ENCODE peak calls at places on chromosomes 16 and 17, in four cellular contexts. R, X, V and P are unnamed samples.

GRCh38 chr16:49542391-49542891 is 168.8 kb downstream of the C16orf78 start:
- DNase-seq in R (no peak), X (no peak), V (no peak), P (no peak)

GRCh38 chr16:27617678-27618077 is 67.7 kb downstream of the KATNIP start:
- DNase-seq in R (no peak), X (no peak), V (no peak), P (no peak)

GRCh38 chr17:73214008-73214407 is 21.2 kb downstream of the COG1 start:
- DNase-seq in R (no peak), X (no peak), V (no peak), P (no peak)

GRCh38 chr17:62627219-62627903 is at the start of gene MRC2:
- DNase-seq in R (peak), X (peak), V (no peak), P (peak)

GRCh38 chr16:88387177-88387576 is 4.4 kb downstream of the ZNF469 start:
- DNase-seq in R (no peak), X (peak), V (no peak), P (no peak)

GRCh38 chr16:3696425-3697218 is 20.7 kb downstream of the TRAP1 start:
- DNase-seq in R (no peak), X (peak), V (no peak), P (no peak)

GRCh38 chr16:46772463-46772862 is 24.3 kb upstream of the MYLK3 start:
- DNase-seq in R (no peak), X (no peak), V (no peak), P (no peak)

GRCh38 chr17:76650505-76650904 is 6.9 kb upstream of the ST6GALNAC1 start:
- DNase-seq in R (no peak), X (no peak), V (no peak), P (no peak)

GRCh38 chr17:83200746-83201145 is 121.3 kb downstream of the METRNL start:
- DNase-seq in R (no peak), X (no peak), V (no peak), P (no peak)

GRCh38 chr17:9987779-9988585 is 82.9 kb upstream of the RCVRN start:
- DNase-seq in R (peak), X (peak), V (no peak), P (peak)

GRCh38 chr17:39706383-39706782 is 6.5 kb downstream of the ERBB2 start:
- DNase-seq in R (no peak), X (no peak), V (no peak), P (no peak)

GRCh38 chr17:49890077-49890821 is 42.4 kb upstream of the TAC4 start:
- DNase-seq in R (no peak), X (no peak), V (no peak), P (no peak)

GRCh38 chr17:49850772-49851386 is 3.0 kb upstream of the TAC4 start:
- DNase-seq in R (no peak), X (no peak), V (no peak), P (no peak)

GRCh38 chr17:45306623-45307022 is 10.2 kb downstream of the MAP3K14 start:
- DNase-seq in R (no peak), X (no peak), V (no peak), P (no peak)

GRCh38 chr17:72733619-72734282 is 358.7 kb downstream of the SLC39A11 start:
- DNase-seq in R (peak), X (no peak), V (no peak), P (no peak)

GRCh38 chr17:4676777-4677176 is 27.2 kb downstream of the PELP1 start:
- DNase-seq in R (no peak), X (no peak), V (no peak), P (no peak)

GRCh38 chr16:7512503-7512902 is 179.9 kb downstream of the RBFOX1 start:
- DNase-seq in R (no peak), X (no peak), V (no peak), P (no peak)

GRCh38 chr16:4415538-4416199 is 727 bp downstream of the CORO7 start:
- DNase-seq in R (no peak), X (peak), V (no peak), P (peak)

GRCh38 chr17:1144139-1144538 is 35.6 kb downstream of the ABR start:
- DNase-seq in R (no peak), X (no peak), V (no peak), P (no peak)

GRCh38 chr17:40355804-40356758 is 8.5 kb downstream of the GJD3 start:
- DNase-seq in R (no peak), X (no peak), V (no peak), P (no peak)

GRCh38 chr17:43456661-43457361 is 27.0 kb upstream of the DHX8 start:
- DNase-seq in R (no peak), X (no peak), V (no peak), P (peak)

GRCh38 chr17:55158439-55158838 is 106.3 kb upstream of the HLF start:
- DNase-seq in R (no peak), X (no peak), V (no peak), P (no peak)

GRCh38 chr16:50050802-50051201 is 15.0 kb upstream of the HEATR3 start:
- DNase-seq in R (no peak), X (no peak), V (no peak), P (no peak)

GRCh38 chr16:3020247-3020603 is at the start of gene TNFRSF12A:
- DNase-seq in R (peak), X (peak), V (no peak), P (no peak)

GRCh38 chr17:34071891-34072420 is 183.1 kb upstream of the CCL2 start:
- DNase-seq in R (no peak), X (no peak), V (no peak), P (no peak)

GRCh38 chr17:9298135-9298534 is 276.8 kb downstream of the NTN1 start:
- DNase-seq in R (no peak), X (no peak), V (no peak), P (no peak)

GRCh38 chr16:8481810-8482209 is 108.5 kb downstream of the TMEM114 start:
- DNase-seq in R (no peak), X (no peak), V (no peak), P (no peak)

GRCh38 chr17:17028059-17028877 is 14.0 kb upstream of the MPRIP start:
- DNase-seq in R (no peak), X (peak), V (no peak), P (no peak)

GRCh38 chr17:73013299-73013698 is 79.2 kb downstream of the SLC39A11 start:
- DNase-seq in R (no peak), X (no peak), V (no peak), P (peak)

GRCh38 chr17:78716814-78717393 is 65.2 kb downstream of the CYTH1 start:
- DNase-seq in R (no peak), X (no peak), V (no peak), P (no peak)

GRCh38 chr17:53792997-53793396 is 29.7 kb upstream of the KIF2B start:
- DNase-seq in R (no peak), X (no peak), V (no peak), P (no peak)

GRCh38 chr17:66474810-66475497 is 172.5 kb downstream of the PRKCA start:
- DNase-seq in R (no peak), X (no peak), V (no peak), P (no peak)

GRCh38 chr17:3529817-3530741 is 27.5 kb downstream of the TRPV3 start:
- DNase-seq in R (no peak), X (no peak), V (no peak), P (no peak)

GRCh38 chr17:55212880-55213279 is 51.9 kb upstream of the HLF start:
- DNase-seq in R (no peak), X (no peak), V (no peak), P (no peak)

GRCh38 chr16:50259334-50260205 is 6.8 kb upstream of the ADCY7 start:
- DNase-seq in R (no peak), X (no peak), V (no peak), P (no peak)

GRCh38 chr16:19844945-19845641 is 39.6 kb downstream of the GPRC5B start:
- DNase-seq in R (no peak), X (no peak), V (no peak), P (no peak)

GRCh38 chr16:84259691-84260090 is 19.9 kb upstream of the KCNG4 start:
- DNase-seq in R (no peak), X (no peak), V (no peak), P (no peak)

GRCh38 chr16:82345318-82345717 is 175.3 kb upstream of the MPHOSPH6 start:
- DNase-seq in R (no peak), X (no peak), V (no peak), P (no peak)

GRCh38 chr17:34797724-34798123 is 163.5 kb downstream of the CCT6B start:
- DNase-seq in R (no peak), X (peak), V (no peak), P (peak)

GRCh38 chr17:74952431-74953128 is 16.9 kb downstream of the OTOP3 start:
- DNase-seq in R (no peak), X (no peak), V (no peak), P (no peak)

GRCh38 chr17:74956093-74956492 is 16.5 kb downstream of the HID1 start:
- DNase-seq in R (no peak), X (no peak), V (no peak), P (no peak)

GRCh38 chr17:74953129-74953687 is 17.5 kb downstream of the OTOP3 start:
- DNase-seq in R (no peak), X (no peak), V (no peak), P (no peak)

GRCh38 chr17:74954665-74955421 is 17.7 kb downstream of the HID1 start:
- DNase-seq in R (no peak), X (no peak), V (no peak), P (peak)

DNA sequence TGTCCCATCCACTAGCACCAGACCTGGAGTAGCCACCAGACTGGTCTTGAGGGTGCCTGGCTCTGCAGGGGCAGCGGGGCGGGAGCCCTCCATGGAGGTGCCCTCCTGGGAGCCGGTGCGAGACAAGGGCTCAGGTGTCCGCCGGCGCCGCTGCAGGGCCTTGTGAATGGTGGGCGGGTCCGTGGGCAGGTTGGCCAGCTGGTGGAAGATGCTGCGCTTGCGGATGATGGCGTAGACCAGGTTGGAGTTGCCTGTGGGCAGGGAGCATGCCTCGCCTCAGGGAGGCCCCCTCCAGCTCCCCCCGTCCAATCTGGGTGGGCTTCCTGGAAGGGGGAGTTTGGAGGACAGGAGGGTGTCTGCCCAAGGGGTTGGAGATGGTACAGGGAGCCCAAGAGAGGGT is 18.4 kb downstream of the OTOP3 start:
- DNase-seq in R (no peak), X (no peak), V (no peak), P (no peak)
- TF ChIP-seq SPI1 in R (no peak), X (no peak), V (no peak), P (no peak)

GRCh38 chr16:180921-181667 is 835 bp downstream of the HBQ1 start:
- DNase-seq in R (peak), X (peak), V (peak), P (peak)
- TF ChIP-seq POLR2AphosphoS5 in R (no peak), X (no peak), V (no peak), P (peak)

DNA sequence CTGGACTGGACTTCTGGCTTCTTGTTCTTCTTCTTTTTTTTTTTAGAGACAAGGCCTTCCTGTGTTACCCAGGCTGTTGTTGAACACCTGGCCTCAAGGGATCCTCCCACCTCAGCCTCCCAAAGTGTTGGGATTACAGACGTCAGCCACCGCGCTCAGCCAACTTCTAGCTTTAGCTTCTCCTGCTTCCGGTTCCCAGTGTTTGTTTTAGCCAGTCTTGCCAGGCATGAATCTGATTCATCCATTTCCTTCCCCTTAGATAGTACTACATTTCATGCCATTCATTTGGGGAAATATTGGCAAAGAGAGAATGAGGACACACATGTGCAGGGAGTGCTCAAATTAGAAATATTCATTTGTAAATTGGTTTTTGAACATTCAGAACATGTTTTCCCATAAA is 12.1 kb upstream of the NDUFAB1 start:
- DNase-seq in R (no peak), X (no peak), V (no peak), P (no peak)
- TF ChIP-seq SPI1 in R (no peak), X (no peak), V (no peak), P (no peak)

DNA sequence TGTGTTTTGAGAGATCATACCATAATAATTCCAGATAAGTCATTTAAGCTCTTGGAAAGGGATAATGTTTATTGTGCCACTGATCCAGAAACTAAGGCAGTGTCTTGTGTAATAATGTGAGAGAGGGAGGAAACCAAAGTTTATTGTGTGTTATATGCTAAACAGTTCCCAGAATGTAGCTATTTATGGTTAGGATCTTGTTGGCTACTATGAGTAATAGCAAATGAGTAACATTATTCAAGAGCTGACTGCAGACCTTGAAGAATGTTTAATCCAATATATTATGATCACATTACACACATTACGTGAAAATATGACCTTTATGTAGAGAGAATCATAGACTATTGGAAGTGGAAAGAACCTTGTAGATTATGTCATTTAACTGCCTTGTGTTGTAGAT is 139.5 kb downstream of the BCAS3 start:
- DNase-seq in R (no peak), X (no peak), V (no peak), P (no peak)
- TF ChIP-seq POLR2AphosphoS5 in R (no peak), X (no peak), V (no peak), P (no peak)

GRCh38 chr16:24516900-24517669 is 22.3 kb upstream of the RBBP6 start:
- DNase-seq in R (peak), X (peak), V (peak), P (peak)
- TF ChIP-seq SPI1 in R (no peak), X (no peak), V (no peak), P (no peak)

GRCh38 chr16:11359370-11359769 is 14.1 kb downstream of the RMI2 start:
- DNase-seq in R (no peak), X (no peak), V (no peak), P (no peak)
- TF ChIP-seq POLR2AphosphoS5 in R (no peak), X (no peak), V (no peak), P (no peak)

DNA sequence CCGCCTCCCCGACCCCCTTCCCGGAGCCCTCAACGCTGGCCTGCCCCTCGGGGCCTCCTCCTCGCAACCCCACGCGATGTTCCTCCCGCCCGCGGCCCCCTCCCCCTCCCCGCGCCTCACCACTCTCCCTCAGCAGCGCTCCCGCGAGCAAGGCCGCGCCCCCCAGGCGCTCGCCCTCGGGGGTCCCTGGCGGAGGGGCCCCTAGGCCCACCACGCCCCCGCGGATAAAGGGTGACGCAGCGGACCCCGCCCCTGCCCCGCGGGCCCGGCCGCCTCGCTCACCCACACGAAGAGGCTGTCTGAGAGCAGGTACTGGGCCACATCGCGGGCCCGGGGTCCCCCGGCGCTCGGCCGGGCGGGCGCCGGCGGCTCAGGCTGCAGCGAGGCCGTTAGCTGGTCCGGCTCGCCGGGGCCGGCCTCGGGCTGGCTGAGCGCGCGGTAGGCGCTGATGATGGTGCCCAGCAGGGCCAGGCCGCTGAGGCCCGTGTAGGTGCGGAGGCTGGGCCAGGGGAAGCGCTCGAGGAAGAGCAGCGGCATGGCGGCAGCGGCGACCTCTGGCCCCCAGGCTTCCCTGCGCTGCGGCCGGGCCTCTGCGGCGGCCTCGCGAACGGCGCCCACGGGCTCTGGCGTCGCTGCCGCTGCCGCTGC is 430 bp downstream of the AMFR start:
- DNase-seq in R (peak), X (peak), V (no peak), P (peak)
- TF ChIP-seq SPI1 in R (no peak), X (no peak), V (no peak), P (no peak)